ENCODE peak calls at places on chromosomes 4 and X, in eight cellular contexts. H is sigmoid colon, I is suprapubic skin, R is HCT116, X is transverse colon, L is HepG2, M is GM23338, W is stomach. G is an unnamed sample.

GRCh38 chr4:26406346-26406975 is 83.8 kb downstream of the CCKAR start:
- DNase-seq in I (no peak), W (no peak), M (peak; percentile 46), X (no peak), R (no peak), L (no peak), H (no peak), G (no peak)

GRCh38 chr4:148926861-148927260 is 484.6 kb upstream of the NR3C2 start:
- DNase-seq in W (peak; percentile 63), R (no peak), I (no peak), X (peak; percentile 74), H (no peak), M (no peak), L (no peak), G (no peak)

GRCh38 chr4:126223784-126224407 is 909.1 kb downstream of the FAT4 start:
- DNase-seq in H (no peak), W (no peak), M (peak; percentile 39), R (peak; percentile 29), X (no peak), L (peak; percentile 1), I (no peak), G (no peak)

GRCh38 chr4:7752649-7753048 is 187.0 kb downstream of the AFAP1 start:
- DNase-seq in W (no peak), X (no peak), H (no peak), R (no peak), I (no peak), L (no peak), M (no peak), G (no peak)

GRCh38 chr4:45741897-45742296 is 382.0 kb downstream of the GABRG1 start:
- DNase-seq in I (no peak), H (no peak), M (peak; percentile 54), W (no peak), X (no peak), L (peak; percentile 28), R (no peak), G (no peak)

GRCh38 chr4:123363729-123364128 is 32.9 kb upstream of the SPRY1 start:
- DNase-seq in R (no peak), I (no peak), H (no peak), W (no peak), L (no peak), X (no peak), M (no peak), G (no peak)

GRCh38 chr4:101020956-101021355 is 326.4 kb downstream of the PPP3CA start:
- DNase-seq in R (peak; percentile 79), I (no peak), L (no peak), X (no peak), W (no peak), M (no peak), H (no peak), G (no peak)

GRCh38 chr4:169163947-169164668 is 106.6 kb downstream of the SH3RF1 start:
- DNase-seq in X (no peak), L (no peak), H (no peak), I (no peak), W (no peak), M (no peak), R (no peak), G (no peak)

GRCh38 chr4:60389636-60390035 is 810.5 kb upstream of the ADGRL3 start:
- DNase-seq in H (no peak), R (no peak), L (no peak), M (peak; percentile 57), W (no peak), I (no peak), X (no peak), G (no peak)

GRCh38 chrX:136468391-136469103 is 19.2 kb upstream of the BRS3 start:
- DNase-seq in H (no peak), M (no peak), W (peak; percentile 31), I (no peak), X (no peak), R (no peak), L (no peak), G (no peak)

GRCh38 chr4:2401610-2401983 is 16.8 kb downstream of the ZFYVE28 start:
- DNase-seq in R (no peak), L (no peak), I (no peak), H (no peak), W (no peak), M (no peak), X (no peak), G (no peak)

GRCh38 chr4:2402453-2402852 is 16.0 kb downstream of the ZFYVE28 start:
- DNase-seq in M (no peak), I (no peak), H (no peak), R (no peak), L (no peak), W (no peak), X (no peak), G (no peak)

GRCh38 chr4:2400841-2401609 is 17.4 kb downstream of the ZFYVE28 start:
- DNase-seq in R (no peak), X (no peak), M (no peak), I (no peak), W (no peak), H (no peak), L (no peak), G (no peak)

GRCh38 chr4:2402053-2402452 is 16.4 kb downstream of the ZFYVE28 start:
- DNase-seq in I (no peak), H (peak; percentile 86), R (no peak), W (peak; percentile 81), X (peak; percentile 88), M (peak; percentile 75), L (peak; percentile 73), G (no peak)

GRCh38 chr4:2402941-2403340 is 15.5 kb downstream of the ZFYVE28 start:
- DNase-seq in H (no peak), R (no peak), L (no peak), X (no peak), M (no peak), I (no peak), W (no peak), G (no peak)
- H3K27ac ChIP-seq in H (no peak overlapping the region), R (no peak overlapping the region), L (no peak overlapping the region), X (peak overlapping the region; percentile 32), M (no peak overlapping the region), I (no peak overlapping the region), W (no peak overlapping the region), G (no peak overlapping the region)

GRCh38 chr4:68388347-68388746 is 38.5 kb upstream of the YTHDC1 start:
- DNase-seq in L (no peak), I (no peak), H (no peak), W (no peak), X (no peak), R (no peak), M (no peak), G (no peak)
- TF ChIP-seq POLR2AphosphoS5 in L (no peak), I (no peak), H (no peak), W (no peak), X (no peak), R (no peak), M (no peak), G (no peak)

GRCh38 chr4:15144249-15144966 is 142.1 kb downstream of the CPEB2 start:
- DNase-seq in H (no peak), X (no peak), W (no peak), M (no peak), I (no peak), L (no peak), R (no peak), G (no peak)
- TF ChIP-seq CTCF in H (no peak), X (no peak), W (no peak), M (no peak), I (no peak), L (peak; percentile 30), R (no peak), G (no peak)

DNA sequence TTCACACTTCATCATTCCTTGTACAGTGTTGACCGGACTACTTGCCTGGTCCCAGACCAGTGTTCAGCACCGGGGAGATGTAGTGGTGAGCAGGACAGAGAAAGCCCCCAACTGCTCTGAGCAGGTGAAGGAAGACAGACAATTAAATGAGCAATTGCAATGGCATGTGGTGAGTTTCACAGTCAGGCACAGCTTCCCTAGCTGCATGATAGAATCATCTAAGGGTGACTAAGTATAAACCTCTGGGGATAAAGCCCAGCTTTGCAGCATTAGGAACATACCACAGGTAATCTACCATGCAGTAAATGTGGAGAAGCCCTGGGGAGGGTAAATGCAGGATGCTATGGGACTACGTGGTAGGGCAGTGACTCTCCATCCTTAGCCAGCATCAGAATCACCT is 47.8 kb downstream of the TMA16 start:
- DNase-seq in R (no peak), L (no peak), M (no peak), I (no peak), W (no peak), X (no peak), H (no peak), G (no peak)
- H3K27ac ChIP-seq in R (no peak overlapping the region), L (no peak overlapping the region), M (no peak overlapping the region), I (no peak overlapping the region), W (no peak overlapping the region), X (no peak overlapping the region), H (no peak overlapping the region), G (no peak overlapping the region)

GRCh38 chrX:107700317-107700774 is 72.0 kb downstream of the PRPS1 start:
- DNase-seq in M (no peak), R (no peak), H (peak; percentile 80), X (no peak), I (no peak), L (no peak), W (no peak), G (no peak)
- TF ChIP-seq POLR2AphosphoS5 in M (no peak), R (no peak), H (peak; percentile 63), X (peak; percentile 51), I (peak; percentile 48), L (no peak), W (peak; percentile 61), G (peak; percentile 74)

G was measured in vagina.